ENCODE peak calls at places on chromosomes 3 and 15, in five cellular contexts. A is HCT116, B is NB4, D is H54, T is heart left ventricle. J is an unnamed sample.

GRCh38 chr3:144270100-144270499 is 298.5 kb downstream of the DIPK2A start:
- DNase-seq in B (no peak), A (no peak), D (no peak), T (no peak), J (no peak)

GRCh38 chr3:172232579-172232978 is 193.2 kb downstream of the FNDC3B start:
- DNase-seq in T (no peak), A (no peak), B (no peak), D (no peak), J (no peak)

GRCh38 chr15:92886229-92886628 is 13.9 kb upstream of the CHD2 start:
- DNase-seq in B (no peak), A (no peak), D (no peak), T (no peak), J (no peak)

GRCh38 chr3:129554356-129555120 is 11.6 kb downstream of the H1-8 start:
- DNase-seq in A (no peak), T (no peak), D (no peak), B (peak), J (no peak)

GRCh38 chr15:90400759-90401314 is 12.8 kb downstream of the IQGAP1 start:
- DNase-seq in A (peak), D (peak), T (peak), B (peak), J (peak)

GRCh38 chr15:23570466-23570865 is 5.0 kb downstream of the MKRN3 start:
- DNase-seq in A (peak), T (no peak), D (peak), B (no peak), J (no peak)

GRCh38 chr3:27315003-27315402 is 54.2 kb downstream of the NEK10 start:
- DNase-seq in A (no peak), B (no peak), D (no peak), T (no peak), J (no peak)

GRCh38 chr3:67558429-67558828 is 96.0 kb downstream of the SUCLG2 start:
- DNase-seq in T (no peak), A (no peak), B (no peak), D (no peak), J (no peak)

GRCh38 chr3:123449986-123450474 is 1.1 kb upstream of the ADCY5 start:
- DNase-seq in D (no peak), A (no peak), B (no peak), T (peak), J (no peak)

GRCh38 chr15:32866486-32867312 is 148.9 kb downstream of the GREM1 start:
- DNase-seq in A (no peak), D (no peak), T (no peak), B (peak), J (no peak)

GRCh38 chr3:162103808-162104207 is 607.2 kb downstream of the OTOL1 start:
- DNase-seq in T (no peak), A (no peak), D (no peak), B (no peak), J (no peak)

GRCh38 chr3:5194341-5194740 is 6.8 kb downstream of the EDEM1 start:
- DNase-seq in A (no peak), T (no peak), D (no peak), B (no peak), J (no peak)

GRCh38 chr3:195196266-195196665 is 74.7 kb downstream of the XXYLT1 start:
- DNase-seq in D (peak), T (no peak), B (no peak), A (no peak), J (no peak)

GRCh38 chr3:117589454-117589853 is 879.9 kb downstream of the TUSC7 start:
- DNase-seq in B (no peak), D (no peak), T (no peak), A (no peak), J (no peak)

GRCh38 chr3:170947018-170947769 is 38.8 kb upstream of the EIF5A2 start:
- DNase-seq in A (no peak), D (no peak), B (no peak), T (no peak), J (no peak)

GRCh38 chr3:15557511-15557946 is 36.0 kb upstream of the COLQ start:
- DNase-seq in B (peak), A (peak), T (peak), D (peak), J (peak)

GRCh38 chr3:143222505-143222904 is 102.9 kb downstream of the CHST2 start:
- DNase-seq in A (no peak), B (peak), T (no peak), D (no peak), J (no peak)

GRCh38 chr3:16415911-16416310 is 97.6 kb downstream of the RFTN1 start:
- DNase-seq in T (no peak), A (no peak), D (no peak), B (no peak), J (no peak)

GRCh38 chr3:102181202-102181920 is 253.5 kb upstream of the ZPLD1 start:
- DNase-seq in B (no peak), A (no peak), T (no peak), D (no peak), J (peak)

GRCh38 chr15:64522226-64522823 is 61.9 kb downstream of the ZNF609 start:
- DNase-seq in A (no peak), T (no peak), D (no peak), B (no peak), J (no peak)

GRCh38 chr3:139677341-139678155 is at the start of gene NMNAT3:
- DNase-seq in T (peak), B (peak), D (no peak), A (peak), J (peak)
- TF ChIP-seq POLR2A in T (peak), B (no peak), D (no peak), A (no peak), J (peak)

GRCh38 chr15:62391565-62392262 is 226.6 kb upstream of the C2CD4B start:
- DNase-seq in A (no peak), T (peak), B (peak), D (no peak), J (peak)

GRCh38 chr15:62393196-62393595 is 228.1 kb upstream of the C2CD4B start:
- DNase-seq in B (no peak), A (no peak), T (no peak), D (no peak), J (no peak)

GRCh38 chr15:62390793-62391543 is 225.9 kb upstream of the C2CD4B start:
- DNase-seq in A (no peak), T (peak), D (no peak), B (peak), J (peak)

GRCh38 chr15:62392411-62392810 is 227.3 kb upstream of the C2CD4B start:
- DNase-seq in T (no peak), D (no peak), A (no peak), B (peak), J (no peak)

GRCh38 chr15:62389887-62390792 is 225.1 kb upstream of the C2CD4B start:
- DNase-seq in T (peak), A (peak), B (peak), D (peak), J (peak)
- TF ChIP-seq POLR2A in T (peak), A (peak), B (peak), D (peak), J (peak)

GRCh38 chr15:29131336-29132109 is 138.1 kb downstream of the NSMCE3 start:
- DNase-seq in A (no peak), D (no peak), B (peak), T (no peak), J (no peak)

GRCh38 chr15:29129221-29129620 is 140.4 kb downstream of the NSMCE3 start:
- DNase-seq in B (no peak), T (no peak), A (no peak), D (no peak), J (no peak)

GRCh38 chr15:29132110-29132420 is 137.6 kb downstream of the NSMCE3 start:
- DNase-seq in T (no peak), B (no peak), D (no peak), A (no peak), J (no peak)

GRCh38 chr15:29129903-29130302 is 139.7 kb downstream of the NSMCE3 start:
- DNase-seq in D (no peak), A (no peak), T (no peak), B (no peak), J (no peak)

GRCh38 chr15:29130461-29130860 is 139.2 kb downstream of the NSMCE3 start:
- DNase-seq in T (no peak), A (no peak), B (no peak), D (no peak), J (no peak)
- TF ChIP-seq POLR2A in T (no peak), A (no peak), B (no peak), D (no peak), J (no peak)

DNA sequence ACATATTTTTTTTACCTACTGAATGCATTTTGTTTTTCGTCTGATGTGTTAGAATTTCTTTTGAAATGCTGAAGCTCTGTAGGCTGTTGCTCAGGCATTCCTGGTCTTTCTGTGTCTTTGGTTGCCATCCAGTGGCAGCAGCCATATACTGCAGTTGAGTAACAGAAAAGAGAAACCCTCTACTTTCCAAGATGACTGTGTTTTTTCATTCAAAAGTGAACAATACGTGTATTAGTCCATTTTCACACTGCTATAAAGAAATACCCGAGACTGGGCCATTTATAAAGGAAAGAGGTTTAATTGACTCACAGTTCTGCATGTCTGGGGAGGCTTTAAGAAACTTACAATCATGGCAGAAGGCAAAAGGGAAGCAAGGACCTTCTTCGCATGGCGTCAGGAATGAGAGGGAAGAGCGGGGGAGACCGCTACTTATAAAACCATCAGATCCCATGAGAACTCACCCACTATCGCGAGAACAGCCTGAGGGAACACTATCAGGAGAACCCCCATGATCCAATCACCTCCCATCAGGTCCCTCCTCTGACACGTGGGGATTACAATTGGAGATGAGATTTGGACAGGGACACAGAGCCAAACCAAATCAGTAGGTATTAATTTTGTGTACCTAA is 4.7 kb upstream of the GOLGA8B start:
- DNase-seq in D (peak), A (peak), T (peak), B (peak), J (peak)
- TF ChIP-seq POLR2A in D (peak), A (peak), T (no peak), B (no peak), J (peak)

GRCh38 chr15:80455668-80456442 is 51.7 kb downstream of the ARNT2 start:
- DNase-seq in T (peak), D (peak), A (peak), B (peak), J (peak)
- TF ChIP-seq POLR2A in T (no peak), D (no peak), A (no peak), B (no peak), J (no peak)

GRCh38 chr3:10026084-10026890 is at the start of gene FANCD2:
- DNase-seq in D (peak), A (peak), B (peak), T (peak), J (peak)
- TF ChIP-seq POLR2A in D (peak), A (peak), B (peak), T (peak), J (peak)

GRCh38 chr3:65659396-65659795 is 379.3 kb downstream of the MAGI1 start:
- DNase-seq in B (no peak), D (no peak), A (no peak), T (no peak), J (no peak)
- TF ChIP-seq POLR2A in B (no peak), D (no peak), A (no peak), T (no peak), J (no peak)

DNA sequence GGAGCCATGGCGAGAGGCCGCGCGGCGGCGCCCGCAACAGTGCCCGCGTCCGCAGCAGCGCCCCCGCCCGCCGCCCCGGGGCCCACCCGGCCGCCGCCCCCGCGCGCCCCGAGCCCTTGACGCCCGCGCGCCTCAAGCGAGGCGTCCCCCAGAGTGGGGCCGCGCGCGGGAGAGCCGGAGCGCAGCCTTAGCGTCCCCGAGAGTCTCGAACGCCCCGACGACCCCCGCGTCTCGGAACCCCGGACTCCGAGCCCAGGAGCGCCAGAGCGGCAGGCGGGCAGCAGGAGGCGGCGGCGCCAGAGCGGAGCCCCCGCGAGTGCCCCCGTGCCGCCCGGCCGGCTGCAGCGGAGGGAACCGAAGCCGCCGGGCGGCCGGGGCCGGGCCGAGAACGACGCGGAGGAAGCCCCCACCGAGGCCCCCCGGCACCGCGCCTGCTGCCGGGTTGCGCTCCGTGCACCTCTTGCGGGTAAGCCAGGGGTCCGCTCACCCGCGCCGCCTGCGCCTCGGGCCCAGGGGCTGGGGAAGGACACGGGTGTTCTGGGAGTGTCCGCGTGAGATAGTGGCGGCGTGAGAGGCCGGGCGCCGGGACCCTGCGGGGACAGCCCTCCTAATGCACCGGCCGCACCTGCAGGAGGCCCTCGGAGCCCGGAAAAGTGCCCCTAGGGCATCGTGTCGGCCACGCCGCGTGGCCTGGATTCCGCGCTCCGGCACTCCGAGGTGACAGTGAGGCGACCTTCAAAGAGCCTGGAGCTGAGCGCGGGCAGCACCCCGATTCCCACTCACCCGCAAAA is 51.9 kb upstream of the ULK4 start:
- DNase-seq in D (no peak), T (peak), A (no peak), B (peak), J (peak)
- TF ChIP-seq POLR2A in D (peak), T (peak), A (peak), B (peak), J (no peak)

GRCh38 chr15:70096215-70096974 is 1.3 kb downstream of the TLE3 start:
- DNase-seq in B (peak), A (no peak), D (peak), T (peak), J (peak)
- TF ChIP-seq POLR2A in B (no peak), A (no peak), D (no peak), T (no peak), J (no peak)

J was measured in erythroblast.